ENCODE peak calls at places on chromosome 4, in four cellular contexts. Q is kidney epithelial cell, O is astrocyte of the cerebellum, I is lower leg skin. G is an unnamed sample.

GRCh38 chr4:145061325-145061920 is 36.6 kb downstream of the ANAPC10 start:
- DNase-seq in Q (no peak), O (peak), I (no peak), G (no peak)

GRCh38 chr4:17624821-17625220 is 10.4 kb downstream of the MED28 start:
- DNase-seq in O (no peak), I (no peak), Q (no peak), G (no peak)

GRCh38 chr4:25874641-25875040 is 11.9 kb upstream of the SEL1L3 start:
- DNase-seq in I (no peak), O (no peak), Q (no peak), G (no peak)

GRCh38 chr4:110087116-110087708 is 111.2 kb downstream of the ELOVL6 start:
- DNase-seq in I (no peak), O (peak), Q (peak), G (no peak)

GRCh38 chr4:54192811-54193210 is 36.3 kb upstream of the PDGFRA start:
- DNase-seq in I (no peak), O (no peak), Q (no peak), G (no peak)

GRCh38 chr4:180589575-180589974 is 1653.6 kb upstream of the TENM3 start:
- DNase-seq in I (no peak), Q (no peak), O (no peak), G (no peak)

GRCh38 chr4:84673475-84674230 is 90.7 kb downstream of the CDS1 start:
- DNase-seq in I (no peak), Q (peak), O (peak), G (no peak)

GRCh38 chr4:1572964-1573720 is 111.0 kb downstream of the FAM53A start:
- DNase-seq in I (no peak), Q (no peak), O (no peak), G (no peak)

GRCh38 chr4:126976850-126977249 is 655.9 kb upstream of the INTU start:
- DNase-seq in O (no peak), Q (no peak), I (no peak), G (no peak)

GRCh38 chr4:138448169-138448568 is 206.0 kb upstream of the SLC7A11 start:
- DNase-seq in I (no peak), O (no peak), Q (no peak), G (no peak)

GRCh38 chr4:106222548-106222947 is 93.5 kb downstream of the TBCK start:
- DNase-seq in I (no peak), Q (no peak), O (no peak), G (no peak)

GRCh38 chr4:17468638-17469221 is 43.2 kb downstream of the QDPR start:
- DNase-seq in I (peak), O (peak), Q (no peak), G (no peak)

GRCh38 chr4:177380730-177381287 is 61.4 kb downstream of the AGA start:
- DNase-seq in O (no peak), I (no peak), Q (no peak), G (no peak)

GRCh38 chr4:89217594-89217993 is 90.0 kb downstream of the GPRIN3 start:
- DNase-seq in Q (no peak), I (no peak), O (no peak), G (no peak)

GRCh38 chr4:128560754-128561495 is 248.6 kb upstream of the JADE1 start:
- DNase-seq in O (no peak), I (no peak), Q (no peak), G (no peak)

GRCh38 chr4:105352826-105353225 is 121.0 kb downstream of the PPA2 start:
- DNase-seq in Q (no peak), I (no peak), O (no peak), G (no peak)

GRCh38 chr4:124904723-124905390 is 192.3 kb upstream of the ANKRD50 start:
- DNase-seq in Q (no peak), I (no peak), O (no peak), G (no peak)

GRCh38 chr4:89509708-89510269 is 202.2 kb upstream of the GPRIN3 start:
- DNase-seq in Q (no peak), O (peak), I (no peak), G (no peak)

GRCh38 chr4:32268949-32269348 is 1548.8 kb downstream of the PCDH7 start:
- DNase-seq in I (no peak), O (no peak), Q (no peak), G (no peak)

GRCh38 chr4:55729306-55730142 is 90.1 kb upstream of the EXOC1L start:
- DNase-seq in O (no peak), I (no peak), Q (no peak), G (no peak)

GRCh38 chr4:183698909-183699308 is 39.8 kb downstream of the TRAPPC11 start:
- DNase-seq in I (no peak), O (no peak), Q (no peak), G (no peak)

GRCh38 chr4:1205641-1206298 is 33.4 kb upstream of the SPON2 start:
- DNase-seq in O (no peak), Q (no peak), I (peak), G (peak)

GRCh38 chr4:148061139-148061476 is 329.2 kb downstream of the ARHGAP10 start:
- DNase-seq in Q (no peak), O (no peak), I (no peak), G (no peak)

GRCh38 chr4:22363071-22363470 is 152.8 kb downstream of the ADGRA3 start:
- DNase-seq in O (no peak), Q (no peak), I (no peak), G (no peak)

GRCh38 chr4:102687373-102687981 is 73.3 kb downstream of the MANBA start:
- DNase-seq in O (peak), I (no peak), Q (peak), G (no peak)

GRCh38 chr4:55173580-55173979 is 48.2 kb upstream of the KDR start:
- DNase-seq in I (no peak), Q (no peak), O (no peak), G (no peak)

GRCh38 chr4:98081961-98082360 is 61.3 kb downstream of the STPG2 start:
- DNase-seq in Q (no peak), O (no peak), I (no peak), G (no peak)

GRCh38 chr4:169080970-169081369 is 70.9 kb upstream of the CBR4 start:
- DNase-seq in O (peak), I (no peak), Q (no peak), G (no peak)

GRCh38 chr4:25938251-25939186 is 24.5 kb downstream of the SMIM20 start:
- DNase-seq in I (no peak), O (no peak), Q (peak), G (no peak)

GRCh38 chr4:45199736-45200135 is 473.4 kb upstream of the GNPDA2 start:
- DNase-seq in Q (no peak), O (no peak), I (no peak), G (no peak)

GRCh38 chr4:23234716-23235115 is 542.0 kb downstream of the GBA3 start:
- DNase-seq in I (no peak), Q (no peak), O (no peak), G (no peak)

GRCh38 chr4:26613242-26613641 is 29.4 kb downstream of the TBC1D19 start:
- DNase-seq in I (no peak), Q (no peak), O (no peak), G (no peak)

GRCh38 chr4:179165339-179165738 is 1723.1 kb upstream of the AGA start:
- DNase-seq in I (no peak), Q (no peak), O (no peak), G (no peak)

GRCh38 chr4:107380190-107380589 is 339.8 kb downstream of the PAPSS1 start:
- DNase-seq in Q (no peak), O (no peak), I (no peak), G (no peak)

GRCh38 chr4:107380836-107381438 is 339.1 kb downstream of the PAPSS1 start:
- DNase-seq in I (no peak), O (no peak), Q (no peak), G (no peak)

GRCh38 chr4:107376293-107376692 is 340.2 kb upstream of the DKK2 start:
- DNase-seq in I (no peak), Q (no peak), O (no peak), G (no peak)

DNA sequence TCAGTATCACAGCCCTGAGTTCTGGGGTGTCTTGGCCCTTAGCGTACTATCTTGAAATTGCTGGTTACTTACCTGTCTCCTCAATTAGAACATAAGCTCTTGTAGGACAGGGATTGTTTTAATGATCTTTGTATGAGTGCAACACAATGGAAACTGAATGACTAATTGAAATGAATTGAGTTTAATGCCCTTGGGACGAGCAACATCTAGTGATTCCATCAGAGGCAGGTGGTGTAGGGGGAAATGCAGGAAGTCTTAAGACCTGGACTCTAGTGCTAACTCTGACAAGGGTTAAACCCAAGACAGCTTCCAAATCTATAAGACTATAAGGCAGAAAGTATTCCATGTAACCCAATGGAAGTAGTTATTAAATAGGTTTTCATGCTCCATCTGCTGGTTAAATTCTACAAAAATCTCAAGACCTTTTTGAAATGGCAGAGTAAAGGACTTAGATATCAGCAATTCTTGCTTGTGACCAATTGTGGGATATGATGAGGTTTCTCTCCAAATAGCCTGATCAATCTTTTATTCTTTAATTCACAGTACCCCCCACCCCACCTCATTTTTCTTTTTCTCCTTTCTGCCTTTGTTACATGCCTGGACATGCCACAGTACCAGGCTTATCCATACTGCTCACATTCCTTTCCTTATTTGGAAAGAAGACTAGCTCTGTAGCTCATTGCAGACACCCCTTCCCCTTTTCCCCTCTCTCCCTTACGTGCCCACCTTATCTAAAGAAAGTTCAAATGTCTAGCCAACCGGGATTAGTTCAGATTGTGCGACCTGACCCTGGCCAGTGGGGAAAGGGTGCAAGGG is 340.8 kb downstream of the PAPSS1 start:
- DNase-seq in Q (peak), I (no peak), O (peak), G (no peak)
- TF ChIP-seq CTCF in Q (no peak), I (no peak), O (no peak), G (no peak)

DNA sequence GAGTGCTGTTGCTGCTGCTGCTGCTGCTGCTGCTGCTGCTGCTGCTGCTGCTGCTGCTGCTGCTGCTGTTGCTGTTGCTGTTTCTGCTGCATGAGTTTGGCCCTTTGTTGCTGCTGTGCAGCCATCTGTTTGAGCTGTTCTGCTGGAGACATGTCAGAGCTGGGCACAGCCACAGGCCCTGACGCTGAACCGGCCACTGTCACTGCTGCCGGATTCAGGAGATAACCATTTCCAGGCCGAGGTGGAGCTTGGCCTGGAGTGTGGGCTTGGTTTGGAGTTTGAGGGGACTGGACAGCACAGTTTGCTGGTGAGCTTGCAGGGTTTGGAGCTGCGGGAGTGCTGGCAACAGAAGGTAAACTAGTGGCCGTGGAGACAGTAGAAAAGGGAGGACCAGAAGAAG is 224.3 kb downstream of the MGST2 start:
- DNase-seq in I (no peak), O (no peak), Q (no peak), G (no peak)
- TF ChIP-seq CTCF in I (no peak), O (no peak), Q (no peak), G (no peak)

GRCh38 chr4:3531306-3531886 is 826 bp downstream of the LRPAP1 start:
- DNase-seq in O (no peak), Q (no peak), I (peak), G (no peak)

GRCh38 chr4:3533421-3533820 is 1.2 kb upstream of the LRPAP1 start:
- DNase-seq in O (no peak), Q (no peak), I (no peak), G (no peak)

GRCh38 chr4:3532714-3533336 is 603 bp upstream of the LRPAP1 start:
- DNase-seq in O (no peak), Q (no peak), I (no peak), G (no peak)

GRCh38 chr4:3530663-3531254 is 1.5 kb downstream of the LRPAP1 start:
- DNase-seq in I (peak), Q (no peak), O (no peak), G (no peak)

DNA sequence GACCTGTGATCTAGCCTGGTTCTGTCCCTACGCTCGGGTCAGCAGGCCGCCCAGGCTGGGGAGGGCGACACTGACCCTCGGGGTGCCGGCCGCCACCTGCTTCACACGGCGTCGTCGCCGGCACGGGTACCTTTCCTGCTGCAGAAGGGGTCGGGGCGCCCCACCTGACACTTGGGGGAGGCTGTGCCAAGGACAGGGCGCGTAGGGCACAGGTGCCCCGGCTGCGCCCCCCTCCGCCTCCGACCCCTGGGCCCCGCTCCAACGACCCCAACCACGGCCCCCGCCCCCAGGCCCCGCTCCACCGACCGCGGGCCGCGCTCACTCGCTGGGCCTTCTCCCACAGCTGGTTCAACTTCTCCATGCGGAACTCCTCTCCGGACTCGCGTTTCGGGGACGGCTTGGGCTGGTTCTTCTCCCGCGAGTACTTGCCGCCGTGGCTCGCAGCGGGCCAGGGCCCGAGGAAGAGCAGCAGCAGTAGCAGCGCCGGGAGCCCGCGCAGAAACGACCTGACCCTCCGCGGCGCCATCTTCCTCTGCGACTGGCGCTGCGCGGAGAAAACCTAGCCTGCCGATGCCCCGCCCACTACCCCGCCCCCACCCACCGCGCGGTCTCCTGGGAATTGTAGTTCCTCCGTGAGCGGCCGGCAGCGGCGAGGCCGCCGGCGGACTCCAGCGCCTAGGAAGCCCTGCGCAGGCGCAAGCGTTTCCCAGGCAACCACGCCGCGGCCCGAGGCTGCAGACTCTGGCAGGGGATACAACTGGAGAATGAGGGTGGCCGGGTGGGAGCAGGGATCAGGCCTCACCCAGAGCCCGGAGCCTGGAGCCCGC is at the start of gene LRPAP1:
- DNase-seq in O (peak), Q (peak), I (peak), G (peak)
- TF ChIP-seq CTCF in O (no peak), Q (no peak), I (no peak), G (no peak)

GRCh38 chr4:111678908-111679307 is 466.3 kb upstream of the FAM241A start:
- DNase-seq in O (no peak), I (no peak), Q (no peak), G (no peak)

GRCh38 chr4:111681270-111681669 is 464.0 kb upstream of the FAM241A start:
- DNase-seq in O (no peak), Q (no peak), I (no peak), G (no peak)

GRCh38 chr4:111678466-111678865 is 466.8 kb upstream of the FAM241A start:
- DNase-seq in Q (peak), I (no peak), O (peak), G (no peak)

GRCh38 chr4:111671756-111672155 is 473.5 kb upstream of the FAM241A start:
- DNase-seq in I (no peak), O (no peak), Q (no peak), G (no peak)

GRCh38 chr4:111675746-111676145 is 469.5 kb upstream of the FAM241A start:
- DNase-seq in I (no peak), O (no peak), Q (no peak), G (no peak)
- TF ChIP-seq CTCF in I (no peak), O (no peak), Q (no peak), G (no peak)

DNA sequence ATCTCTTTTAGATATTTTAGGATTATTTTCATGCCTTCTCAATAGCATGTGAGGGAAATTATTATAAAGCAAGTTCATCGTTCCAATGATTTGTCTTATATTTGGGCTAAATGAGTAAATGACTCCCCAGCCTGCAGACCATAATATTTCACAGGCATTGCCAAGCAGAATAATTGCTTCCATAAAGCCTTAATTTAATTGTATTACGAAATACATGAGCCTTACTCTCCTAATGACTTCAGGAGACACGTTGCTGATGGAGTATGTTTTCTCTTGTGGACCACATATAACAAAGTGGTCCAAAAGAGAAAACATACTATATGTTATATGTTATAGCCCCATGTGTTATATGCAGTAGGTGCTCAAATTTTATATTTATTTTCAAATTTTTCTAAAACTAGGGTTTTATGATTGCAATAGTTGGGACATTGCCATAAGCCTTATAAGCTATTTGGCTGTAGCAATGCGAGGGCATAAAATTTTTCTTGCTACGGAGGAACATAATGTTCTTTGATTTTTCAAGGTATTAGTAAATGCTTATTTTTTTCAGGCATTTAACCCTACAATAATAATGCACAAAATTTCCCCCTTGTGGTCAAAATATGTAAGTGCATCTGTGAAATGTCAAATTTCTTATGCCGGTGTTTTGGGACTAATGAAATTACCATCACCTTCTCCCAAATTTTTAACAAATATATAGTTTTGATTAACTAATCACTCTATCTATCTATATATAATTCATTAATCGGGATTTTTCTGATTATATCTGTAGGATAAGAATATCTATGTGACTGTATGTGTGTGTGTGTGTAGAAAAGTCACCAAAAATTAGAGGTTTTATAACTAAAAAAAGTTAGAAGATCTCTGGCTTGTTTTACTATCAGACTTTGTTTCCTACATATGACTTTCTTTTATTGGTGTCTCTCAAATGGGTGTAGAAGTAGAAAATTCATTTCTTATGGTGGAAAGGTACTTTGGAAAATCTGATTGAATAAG is 26.4 kb upstream of the TMPRSS11D start:
- DNase-seq in I (no peak), Q (no peak), O (no peak), G (no peak)
- TF ChIP-seq CTCF in I (no peak), Q (peak), O (peak), G (no peak)

DNA sequence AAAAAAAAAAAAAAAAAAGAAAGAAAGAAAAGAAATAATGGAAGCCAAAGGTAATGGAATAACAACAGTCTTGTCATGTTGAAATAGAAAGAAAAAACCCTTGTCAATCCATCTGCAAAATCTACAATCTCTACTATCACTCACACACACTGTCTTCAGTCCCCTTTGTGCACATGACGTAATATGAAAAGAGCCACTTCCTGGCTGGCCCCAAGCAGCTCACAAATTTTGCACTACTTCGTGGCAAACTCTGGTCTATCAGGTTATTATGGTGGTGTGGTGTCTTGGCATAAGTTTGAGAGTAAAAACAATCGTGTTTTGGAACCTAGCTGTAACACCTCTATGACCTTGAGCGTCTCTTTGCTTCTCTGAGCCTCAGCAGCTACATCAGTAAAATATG is 8.3 kb upstream of the AFAP1 start:
- DNase-seq in Q (no peak), O (no peak), I (no peak), G (no peak)
- TF ChIP-seq CTCF in Q (no peak), O (no peak), I (no peak), G (no peak)